ENCODE peak calls at places on chromosomes 12 and 14, in four cellular contexts. S is K562, Q is sigmoid colon, Z is SK-N-SH. R is an unnamed sample.

GRCh38 chr14:100072783-100073346 is 7.6 kb downstream of the EVL start:
- DNase-seq in S (peak), Q (no peak), Z (no peak), R (peak)

GRCh38 chr12:95820096-95820703 is 29.6 kb upstream of the NTN4 start:
- DNase-seq in S (peak), Q (no peak), Z (peak), R (no peak)

GRCh38 chr12:19236656-19237055 is 107.1 kb downstream of the PLEKHA5 start:
- DNase-seq in Z (no peak), Q (no peak), S (peak), R (no peak)

GRCh38 chr14:94907626-94908261 is 137.8 kb upstream of the GSC start:
- DNase-seq in S (no peak), Q (peak), Z (peak), R (no peak)

GRCh38 chr14:49134940-49135339 is 451.2 kb downstream of the RPS29 start:
- DNase-seq in Q (no peak), Z (peak), S (no peak), R (no peak)

GRCh38 chr14:49930720-49931119 is 37.8 kb downstream of the ARF6 start:
- DNase-seq in S (no peak), Q (no peak), Z (no peak), R (no peak)

GRCh38 chr12:24066865-24067264 is 117.4 kb upstream of the SOX5 start:
- DNase-seq in Z (no peak), S (no peak), Q (no peak), R (no peak)

GRCh38 chr14:95155044-95155443 is 2.3 kb downstream of the DICER1 start:
- DNase-seq in S (peak), Q (no peak), Z (no peak), R (no peak)

GRCh38 chr14:36478782-36479181 is 41.2 kb downstream of the NKX2-1 start:
- DNase-seq in Z (no peak), S (no peak), Q (no peak), R (no peak)

GRCh38 chr12:75196865-75197264 is 12.8 kb downstream of the KCNC2 start:
- DNase-seq in Q (no peak), S (no peak), Z (no peak), R (no peak)

DNA sequence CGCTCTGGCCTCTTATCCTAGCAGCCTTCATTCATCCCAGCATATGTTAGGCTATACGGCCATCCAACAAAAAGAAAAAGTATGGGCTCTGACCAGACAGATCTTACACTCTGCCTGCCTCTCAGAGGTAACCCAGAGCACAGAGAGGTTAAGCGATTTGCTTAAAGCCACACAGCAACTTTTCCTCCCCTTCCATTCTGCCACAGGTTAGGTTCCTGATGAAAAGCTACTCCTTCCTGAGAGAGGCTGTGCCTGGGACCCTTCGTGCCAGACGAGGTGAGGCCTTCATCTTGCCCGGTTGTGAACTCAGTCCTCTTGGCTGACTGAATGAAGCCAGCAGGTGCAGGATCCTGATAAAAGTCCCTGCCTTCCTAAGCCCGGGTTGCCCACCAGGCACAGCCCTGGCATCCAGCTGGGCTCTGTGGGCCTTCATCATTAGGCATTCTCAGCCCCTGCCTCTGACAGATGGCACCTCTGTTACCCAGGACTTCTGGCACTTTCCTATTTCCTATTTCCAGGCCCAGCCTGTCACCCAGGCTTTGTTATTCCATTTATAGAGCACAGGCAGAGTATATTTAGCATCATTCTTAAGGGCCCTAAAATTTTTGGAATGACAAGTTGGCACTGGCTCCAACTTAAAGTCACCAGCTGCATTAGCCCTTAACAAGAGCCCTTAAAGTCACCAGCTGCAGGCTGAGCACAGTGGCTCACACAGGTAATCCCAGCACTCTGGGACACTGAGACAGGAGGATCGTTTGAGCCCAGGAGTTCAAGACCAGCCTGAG is 12.8 kb downstream of the SOAT2 start:
- DNase-seq in S (no peak), Q (no peak), Z (no peak), R (no peak)
- TF ChIP-seq EP300 in S (no peak), Q (no peak), Z (no peak), R (no peak)

GRCh38 chr12:50127546-50127945 is 15.5 kb downstream of the COX14 start:
- DNase-seq in Q (no peak), Z (no peak), S (no peak), R (no peak)
- TF ChIP-seq POLR2AphosphoS5 in Q (no peak), Z (no peak), S (no peak), R (no peak)

GRCh38 chr12:1080520-1081223 is 89.6 kb downstream of the ERC1 start:
- DNase-seq in Q (no peak), Z (no peak), S (no peak), R (no peak)
- H3K27ac ChIP-seq in Q (no peak), Z (no peak), S (no peak), R (no peak)

GRCh38 chr14:31969371-31969770 is 107.7 kb upstream of the ARHGAP5 start:
- DNase-seq in Z (no peak), S (no peak), Q (no peak), R (no peak)

GRCh38 chr14:31967669-31967975 is 109.5 kb upstream of the ARHGAP5 start:
- DNase-seq in Q (no peak), S (no peak), Z (no peak), R (no peak)

GRCh38 chr14:31968912-31969311 is 108.2 kb upstream of the ARHGAP5 start:
- DNase-seq in S (no peak), Q (no peak), Z (no peak), R (no peak)

GRCh38 chr14:31966896-31967668 is 110.0 kb upstream of the ARHGAP5 start:
- DNase-seq in S (no peak), Z (no peak), Q (no peak), R (no peak)

DNA sequence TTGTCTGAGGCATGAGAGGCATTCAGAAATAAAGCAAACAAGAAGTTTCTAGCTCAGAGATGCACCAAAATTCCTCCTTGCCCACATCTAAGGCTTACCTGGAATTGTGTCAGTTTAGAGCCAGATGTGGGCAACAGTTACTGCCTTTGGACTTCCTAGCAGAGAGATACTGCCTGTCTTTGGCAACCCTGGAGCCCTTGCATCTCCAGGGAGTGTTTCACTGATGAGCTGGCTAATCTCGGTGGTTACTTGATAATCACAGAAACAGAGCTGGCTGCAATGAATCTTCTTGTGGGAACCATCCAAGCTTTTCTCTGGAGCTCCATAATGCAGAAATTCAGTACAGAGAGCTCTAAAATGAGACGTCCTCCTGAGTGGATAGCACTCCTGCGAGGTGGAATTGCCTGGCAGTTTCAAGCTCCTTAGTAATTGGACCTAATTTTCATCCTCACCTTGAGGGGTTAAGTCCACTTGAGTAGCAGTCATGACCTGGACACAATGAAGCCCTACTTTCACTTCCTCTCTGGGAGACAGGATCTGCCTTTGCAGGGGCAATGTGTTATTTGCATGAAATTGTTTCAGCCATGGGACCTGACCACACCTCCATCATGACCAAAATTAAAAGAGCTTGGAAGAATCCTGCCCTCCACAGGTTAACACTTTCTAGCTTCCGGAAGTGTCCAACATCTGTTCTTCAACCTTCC is 108.8 kb upstream of the ARHGAP5 start:
- DNase-seq in Q (no peak), Z (no peak), S (no peak), R (no peak)
- TF ChIP-seq EP300 in Q (no peak), Z (no peak), S (no peak), R (no peak)

DNA sequence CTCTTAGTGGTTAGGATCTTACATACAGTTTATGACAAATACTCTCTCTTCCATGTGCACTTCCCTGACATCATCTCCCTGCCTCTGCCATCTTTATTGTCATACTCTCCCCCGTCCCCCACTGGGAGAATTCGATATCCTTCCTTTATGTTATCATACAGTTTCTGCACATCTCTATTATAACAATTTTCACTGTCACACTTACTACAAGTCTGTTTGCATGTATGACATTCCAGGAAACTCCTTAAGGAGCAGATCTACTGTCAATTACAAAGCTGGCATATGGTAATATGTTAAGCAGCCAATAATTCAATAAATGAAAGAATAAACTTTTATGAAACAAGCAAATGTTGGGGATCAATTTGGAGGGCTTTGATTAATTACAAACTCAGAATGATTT is 91.1 kb downstream of the KCNH5 start:
- DNase-seq in Q (no peak), S (no peak), Z (no peak), R (no peak)
- TF ChIP-seq POLR2AphosphoS5 in Q (no peak), S (no peak), Z (no peak), R (no peak)

DNA sequence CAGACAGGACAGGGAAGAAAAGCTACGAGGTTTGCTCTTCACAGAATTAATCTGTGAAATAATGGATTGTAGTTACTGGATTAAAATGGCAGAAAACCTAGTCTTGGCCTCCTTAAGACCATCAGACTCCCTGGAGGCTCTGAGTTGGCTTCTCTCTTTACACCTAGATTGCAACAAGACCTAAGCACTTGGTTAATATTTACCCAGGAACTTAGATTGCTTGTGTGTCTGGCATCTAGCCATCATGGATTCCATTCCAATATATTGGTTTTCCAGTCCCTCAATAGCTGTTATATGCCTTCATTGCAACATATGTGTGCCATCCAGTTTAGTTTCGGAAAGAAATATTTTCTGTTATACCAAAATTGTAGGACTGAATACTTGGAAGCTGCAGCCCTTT is 1.9 kb upstream of the GTF2A1 start:
- DNase-seq in S (peak), Q (no peak), Z (no peak), R (no peak)
- H3K27ac ChIP-seq in S (peak), Q (no peak), Z (no peak), R (no peak)

DNA sequence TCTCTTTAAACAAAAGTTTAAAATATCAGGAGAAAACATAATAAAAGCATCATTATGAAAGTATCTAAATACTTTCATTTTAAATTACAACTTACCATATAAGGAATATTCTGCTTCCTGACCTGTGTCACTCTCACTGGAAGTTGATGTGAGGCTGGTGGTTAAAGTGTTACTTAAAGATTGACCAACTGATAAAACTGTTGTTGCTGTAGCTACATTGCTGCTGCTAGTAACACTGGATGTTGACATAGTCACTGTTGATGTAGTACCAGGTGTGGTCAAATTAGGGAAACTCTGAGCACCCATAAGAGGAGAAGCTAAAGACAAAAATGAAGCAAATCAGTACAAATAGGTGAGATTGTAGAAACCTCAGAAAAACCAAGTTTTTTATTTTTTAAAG is 79.9 kb downstream of the HECTD1 start:
- DNase-seq in Q (no peak), S (no peak), Z (no peak), R (no peak)
- TF ChIP-seq EP300 in Q (no peak), S (no peak), Z (no peak), R (no peak)

GRCh38 chr12:68831751-68832503 is 23.9 kb downstream of the MDM2 start:
- DNase-seq in S (no peak), Q (no peak), Z (no peak), R (no peak)

GRCh38 chr12:68832504-68832867 is 24.5 kb downstream of the MDM2 start:
- DNase-seq in S (no peak), Q (no peak), Z (no peak), R (no peak)

GRCh38 chr12:68833508-68833907 is 25.5 kb downstream of the MDM2 start:
- DNase-seq in Z (no peak), S (no peak), Q (no peak), R (no peak)

GRCh38 chr12:68828669-68829068 is 20.7 kb downstream of the MDM2 start:
- DNase-seq in S (no peak), Z (no peak), Q (no peak), R (no peak)

GRCh38 chr12:68831272-68831671 is 23.3 kb downstream of the MDM2 start:
- DNase-seq in Q (no peak), Z (no peak), S (no peak), R (no peak)
- TF ChIP-seq POLR2AphosphoS5 in Q (no peak), Z (no peak), S (no peak), R (no peak)